ENCODE peak calls at places on chromosomes 2 and 18, in ten cellular contexts. One of them, this sample, is unnamed.

GRCh38 chr2:96267159-96267971 is 1.3 kb downstream of the CIAO1 start:
- DNase-seq in iris pigment epithelial cell: peak; percentile 29
- DNase-seq in activated CD4-positive, alpha-beta T cell treated with anti-CD3 and anti-CD28 coated beads, Interleukin-2, amount 50 U/mL, for 48 hours: peak; percentile 52
- DNase-seq in GM12878: no peak
- DNase-seq in pancreas: no peak
- DNase-seq in neuronal stem cell: no peak
- DNase-seq in D341Med: peak; percentile 72
- DNase-seq in T-helper 9 cell: peak; percentile 32
- DNase-seq in foreskin keratinocyte: peak; percentile 2
- DNase-seq in HFFc6: peak; percentile 32
- DNase-seq in this sample: no peak

GRCh38 chr2:169796441-169796840 is 2.2 kb upstream of the SSB start:
- DNase-seq in iris pigment epithelial cell: no peak
- DNase-seq in activated CD4-positive, alpha-beta T cell treated with anti-CD3 and anti-CD28 coated beads, Interleukin-2, amount 50 U/mL, for 48 hours: no peak
- DNase-seq in GM12878: no peak
- DNase-seq in pancreas: no peak
- DNase-seq in neuronal stem cell: no peak
- DNase-seq in D341Med: no peak
- DNase-seq in T-helper 9 cell: no peak
- DNase-seq in foreskin keratinocyte: no peak
- DNase-seq in HFFc6: no peak
- DNase-seq in this sample: no peak

GRCh38 chr2:202933139-202933510 is 21.1 kb downstream of the CARF start:
- DNase-seq in iris pigment epithelial cell: no peak
- DNase-seq in activated CD4-positive, alpha-beta T cell treated with anti-CD3 and anti-CD28 coated beads, Interleukin-2, amount 50 U/mL, for 48 hours: no peak
- DNase-seq in GM12878: no peak
- DNase-seq in pancreas: no peak
- DNase-seq in neuronal stem cell: no peak
- DNase-seq in D341Med: no peak
- DNase-seq in T-helper 9 cell: no peak
- DNase-seq in foreskin keratinocyte: no peak
- DNase-seq in HFFc6: peak; percentile 55
- DNase-seq in this sample: no peak

GRCh38 chr2:67674668-67675067 is 277.5 kb downstream of the ETAA1 start:
- DNase-seq in iris pigment epithelial cell: no peak
- DNase-seq in activated CD4-positive, alpha-beta T cell treated with anti-CD3 and anti-CD28 coated beads, Interleukin-2, amount 50 U/mL, for 48 hours: no peak
- DNase-seq in GM12878: no peak
- DNase-seq in pancreas: no peak
- DNase-seq in neuronal stem cell: no peak
- DNase-seq in D341Med: no peak
- DNase-seq in T-helper 9 cell: no peak
- DNase-seq in foreskin keratinocyte: no peak
- DNase-seq in HFFc6: no peak
- DNase-seq in this sample: no peak

GRCh38 chr2:38467768-38468463 is 90.8 kb upstream of the ATL2 start:
- DNase-seq in iris pigment epithelial cell: no peak
- DNase-seq in activated CD4-positive, alpha-beta T cell treated with anti-CD3 and anti-CD28 coated beads, Interleukin-2, amount 50 U/mL, for 48 hours: no peak
- DNase-seq in GM12878: no peak
- DNase-seq in pancreas: no peak
- DNase-seq in neuronal stem cell: no peak
- DNase-seq in D341Med: no peak
- DNase-seq in T-helper 9 cell: no peak
- DNase-seq in foreskin keratinocyte: peak; percentile 45
- DNase-seq in HFFc6: no peak
- DNase-seq in this sample: no peak

GRCh38 chr2:74181739-74182138 is 3.1 kb upstream of the MOB1A start:
- DNase-seq in iris pigment epithelial cell: no peak
- DNase-seq in activated CD4-positive, alpha-beta T cell treated with anti-CD3 and anti-CD28 coated beads, Interleukin-2, amount 50 U/mL, for 48 hours: no peak
- DNase-seq in GM12878: peak; percentile 86
- DNase-seq in pancreas: no peak
- DNase-seq in neuronal stem cell: no peak
- DNase-seq in D341Med: peak; percentile 66
- DNase-seq in T-helper 9 cell: no peak
- DNase-seq in foreskin keratinocyte: no peak
- DNase-seq in HFFc6: no peak
- DNase-seq in this sample: no peak

GRCh38 chr2:200300650-200301314 is 5.7 kb upstream of the SPATS2L start:
- DNase-seq in iris pigment epithelial cell: peak; percentile 91
- DNase-seq in activated CD4-positive, alpha-beta T cell treated with anti-CD3 and anti-CD28 coated beads, Interleukin-2, amount 50 U/mL, for 48 hours: no peak
- DNase-seq in GM12878: no peak
- DNase-seq in pancreas: no peak
- DNase-seq in neuronal stem cell: no peak
- DNase-seq in D341Med: no peak
- DNase-seq in T-helper 9 cell: no peak
- DNase-seq in foreskin keratinocyte: peak; percentile 97
- DNase-seq in HFFc6: peak; percentile 26
- DNase-seq in this sample: no peak

GRCh38 chr2:238389985-238390682 is 36.6 kb upstream of the ASB1 start:
- DNase-seq in iris pigment epithelial cell: peak; percentile 57
- DNase-seq in activated CD4-positive, alpha-beta T cell treated with anti-CD3 and anti-CD28 coated beads, Interleukin-2, amount 50 U/mL, for 48 hours: no peak
- DNase-seq in GM12878: no peak
- DNase-seq in pancreas: no peak
- DNase-seq in neuronal stem cell: no peak
- DNase-seq in D341Med: no peak
- DNase-seq in T-helper 9 cell: no peak
- DNase-seq in foreskin keratinocyte: peak; percentile 84
- DNase-seq in HFFc6: no peak
- DNase-seq in this sample: no peak

GRCh38 chr2:171347591-171348032 is 86.2 kb downstream of the METTL8 start:
- DNase-seq in iris pigment epithelial cell: peak; percentile 94
- DNase-seq in activated CD4-positive, alpha-beta T cell treated with anti-CD3 and anti-CD28 coated beads, Interleukin-2, amount 50 U/mL, for 48 hours: no peak
- DNase-seq in GM12878: no peak
- DNase-seq in pancreas: no peak
- DNase-seq in neuronal stem cell: no peak
- DNase-seq in D341Med: no peak
- DNase-seq in T-helper 9 cell: no peak
- DNase-seq in foreskin keratinocyte: peak; percentile 72
- DNase-seq in HFFc6: peak; percentile 82
- DNase-seq in this sample: peak; percentile 74

GRCh38 chr2:26712486-26713465 is 20.3 kb downstream of the KCNK3 start:
- DNase-seq in iris pigment epithelial cell: no peak
- DNase-seq in activated CD4-positive, alpha-beta T cell treated with anti-CD3 and anti-CD28 coated beads, Interleukin-2, amount 50 U/mL, for 48 hours: no peak
- DNase-seq in GM12878: no peak
- DNase-seq in pancreas: no peak
- DNase-seq in neuronal stem cell: no peak
- DNase-seq in D341Med: peak; percentile 86
- DNase-seq in T-helper 9 cell: no peak
- DNase-seq in foreskin keratinocyte: no peak
- DNase-seq in HFFc6: no peak
- DNase-seq in this sample: no peak

GRCh38 chr18:11587432-11587831 is 22.0 kb upstream of the SLC35G4 start:
- DNase-seq in iris pigment epithelial cell: no peak
- DNase-seq in activated CD4-positive, alpha-beta T cell treated with anti-CD3 and anti-CD28 coated beads, Interleukin-2, amount 50 U/mL, for 48 hours: no peak
- DNase-seq in GM12878: no peak
- DNase-seq in pancreas: no peak
- DNase-seq in neuronal stem cell: no peak
- DNase-seq in D341Med: no peak
- DNase-seq in T-helper 9 cell: no peak
- DNase-seq in foreskin keratinocyte: no peak
- DNase-seq in HFFc6: no peak
- DNase-seq in this sample: no peak

GRCh38 chr18:35672897-35673296 is 91.4 kb downstream of the GALNT1 start:
- DNase-seq in iris pigment epithelial cell: peak; percentile 86
- DNase-seq in activated CD4-positive, alpha-beta T cell treated with anti-CD3 and anti-CD28 coated beads, Interleukin-2, amount 50 U/mL, for 48 hours: no peak
- DNase-seq in GM12878: no peak
- DNase-seq in pancreas: no peak
- DNase-seq in neuronal stem cell: no peak
- DNase-seq in D341Med: no peak
- DNase-seq in T-helper 9 cell: no peak
- DNase-seq in foreskin keratinocyte: peak; percentile 51
- DNase-seq in HFFc6: peak; percentile 27
- DNase-seq in this sample: peak; percentile 4

GRCh38 chr2:201795608-201796477 is 10.5 kb upstream of the CDK15 start:
- DNase-seq in iris pigment epithelial cell: peak; percentile 63
- DNase-seq in activated CD4-positive, alpha-beta T cell treated with anti-CD3 and anti-CD28 coated beads, Interleukin-2, amount 50 U/mL, for 48 hours: no peak
- DNase-seq in GM12878: no peak
- DNase-seq in pancreas: no peak
- DNase-seq in neuronal stem cell: peak; percentile 41
- DNase-seq in D341Med: peak; percentile 73
- DNase-seq in T-helper 9 cell: no peak
- DNase-seq in foreskin keratinocyte: peak; percentile 45
- DNase-seq in HFFc6: peak; percentile 65
- DNase-seq in this sample: no peak

GRCh38 chr18:42306208-42306980 is 351.4 kb downstream of the PIK3C3 start:
- DNase-seq in iris pigment epithelial cell: peak; percentile 2
- DNase-seq in activated CD4-positive, alpha-beta T cell treated with anti-CD3 and anti-CD28 coated beads, Interleukin-2, amount 50 U/mL, for 48 hours: no peak
- DNase-seq in GM12878: no peak
- DNase-seq in pancreas: no peak
- DNase-seq in neuronal stem cell: no peak
- DNase-seq in D341Med: no peak
- DNase-seq in T-helper 9 cell: no peak
- DNase-seq in foreskin keratinocyte: no peak
- DNase-seq in HFFc6: no peak
- DNase-seq in this sample: no peak

GRCh38 chr2:241141214-241141770 is 8.0 kb downstream of the PASK start:
- DNase-seq in iris pigment epithelial cell: no peak
- DNase-seq in activated CD4-positive, alpha-beta T cell treated with anti-CD3 and anti-CD28 coated beads, Interleukin-2, amount 50 U/mL, for 48 hours: no peak
- DNase-seq in GM12878: no peak
- DNase-seq in pancreas: peak; percentile 22
- DNase-seq in neuronal stem cell: no peak
- DNase-seq in D341Med: no peak
- DNase-seq in T-helper 9 cell: no peak
- DNase-seq in foreskin keratinocyte: no peak
- DNase-seq in HFFc6: no peak
- DNase-seq in this sample: no peak

GRCh38 chr2:240353086-240353798 is 82.2 kb upstream of the GPC1 start:
- DNase-seq in iris pigment epithelial cell: no peak
- DNase-seq in activated CD4-positive, alpha-beta T cell treated with anti-CD3 and anti-CD28 coated beads, Interleukin-2, amount 50 U/mL, for 48 hours: no peak
- DNase-seq in GM12878: no peak
- DNase-seq in pancreas: peak; percentile 49
- DNase-seq in neuronal stem cell: no peak
- DNase-seq in D341Med: no peak
- DNase-seq in T-helper 9 cell: no peak
- DNase-seq in foreskin keratinocyte: peak; percentile 18
- DNase-seq in HFFc6: no peak
- DNase-seq in this sample: no peak